ENCODE peak calls at places on chromosome 11, in ten cellular contexts. U is CD8-positive, alpha-beta T cell; Q is cardiac muscle cell; R is OCI-LY7; A is astrocyte; S is CD8-positive, alpha-beta memory T cell; K is sigmoid colon; H is dorsolateral prefrontal cortex; E is transverse colon; I is GM23248. T is an unnamed sample.
A peak's percentile ranks its signal among the peaks of the same experiment; 100 is the strongest.

GRCh38 chr11:64638017-64638664 is 47.1 kb downstream of the SLC22A12 start:
- DNase-seq in U (no peak), Q (peak; percentile 26), R (no peak), A (no peak), S (no peak), K (peak; percentile 82), H (peak; percentile 46), E (peak; percentile 70), I (peak; percentile 18), T (no peak)

GRCh38 chr11:35087648-35088047 is 51.3 kb upstream of the CD44 start:
- DNase-seq in U (no peak), Q (peak; percentile 90), R (no peak), A (peak; percentile 47), S (no peak), K (no peak), H (no peak), E (no peak), I (peak; percentile 24), T (no peak)

GRCh38 chr11:110513521-110514450 is 84.0 kb downstream of the FDX1 start:
- DNase-seq in U (no peak), Q (peak; percentile 69), R (no peak), A (no peak), S (no peak), K (no peak), H (no peak), E (no peak), I (peak; percentile 36), T (no peak)

GRCh38 chr11:67367014-67367835 is 6.2 kb downstream of the CLCF1 start:
- DNase-seq in U (no peak), Q (peak; percentile 61), R (no peak), A (no peak), S (no peak), K (no peak), H (no peak), E (peak; percentile 40), I (peak; percentile 40), T (no peak)

GRCh38 chr11:108286369-108286768 is 63.5 kb downstream of the ATM start:
- DNase-seq in U (no peak), Q (no peak), R (no peak), A (no peak), S (peak; percentile 12), K (no peak), H (no peak), E (no peak), I (no peak), T (no peak)

GRCh38 chr11:124970925-124971324 is 16.9 kb downstream of the CCDC15 start:
- DNase-seq in U (no peak), Q (peak; percentile 50), R (no peak), A (peak; percentile 6), S (no peak), K (no peak), H (no peak), E (no peak), I (peak; percentile 47), T (no peak)

GRCh38 chr11:7903940-7904339 is 27.1 kb downstream of the OR10A6 start:
- DNase-seq in U (no peak), Q (no peak), R (no peak), A (no peak), S (no peak), K (no peak), H (no peak), E (peak; percentile 21), I (no peak), T (no peak)

GRCh38 chr11:126327280-126328000 is 23.6 kb downstream of the DCPS start:
- DNase-seq in U (no peak), Q (no peak), R (no peak), A (no peak), S (no peak), K (no peak), H (no peak), E (no peak), I (no peak), T (no peak)

GRCh38 chr11:113265343-113265742 is 49.0 kb upstream of the TTC12 start:
- DNase-seq in U (no peak), Q (no peak), R (no peak), A (no peak), S (no peak), K (no peak), H (no peak), E (no peak), I (no peak), T (no peak)

GRCh38 chr11:9842923-9843322 is 179.0 kb downstream of the SWAP70 start:
- DNase-seq in U (no peak), Q (no peak), R (no peak), A (no peak), S (no peak), K (no peak), H (no peak), E (no peak), I (no peak), T (no peak)

GRCh38 chr11:20397281-20397680 is 9.8 kb downstream of the PRMT3 start:
- DNase-seq in U (peak; percentile 16), Q (peak; percentile 73), R (peak; percentile 40), A (peak; percentile 37), S (peak; percentile 23), K (no peak), H (no peak), E (no peak), I (peak; percentile 75), T (no peak)

GRCh38 chr11:116532066-116532465 is 240.7 kb downstream of the BUD13 start:
- DNase-seq in U (no peak), Q (no peak), R (no peak), A (no peak), S (no peak), K (peak; percentile 30), H (no peak), E (no peak), I (no peak), T (no peak)

GRCh38 chr11:101215069-101215468 is 85.5 kb upstream of the PGR start:
- DNase-seq in U (no peak), Q (no peak), R (no peak), A (no peak), S (no peak), K (no peak), H (no peak), E (no peak), I (no peak), T (no peak)

GRCh38 chr11:6362185-6362867 is 27.9 kb upstream of the SMPD1 start:
- DNase-seq in U (no peak), Q (no peak), R (no peak), A (no peak), S (no peak), K (no peak), H (no peak), E (no peak), I (peak; percentile 32), T (no peak)

GRCh38 chr11:100932474-100933100 is 197.0 kb downstream of the PGR start:
- DNase-seq in U (no peak), Q (peak; percentile 58), R (peak; percentile 22), A (no peak), S (no peak), K (no peak), H (no peak), E (no peak), I (peak; percentile 58), T (no peak)

GRCh38 chr11:128468106-128468505 is 119.3 kb downstream of the ETS1 start:
- DNase-seq in U (no peak), Q (no peak), R (no peak), A (no peak), S (no peak), K (no peak), H (no peak), E (no peak), I (peak; percentile 50), T (no peak)

GRCh38 chr11:128471138-128471661 is 116.2 kb downstream of the ETS1 start:
- DNase-seq in U (peak; percentile 64), Q (no peak), R (peak; percentile 96), A (no peak), S (peak; percentile 79), K (no peak), H (no peak), E (peak; percentile 52), I (no peak), T (no peak)

GRCh38 chr11:128469220-128469619 is 118.1 kb downstream of the ETS1 start:
- DNase-seq in U (no peak), Q (no peak), R (peak; percentile 97), A (no peak), S (no peak), K (no peak), H (no peak), E (peak; percentile 53), I (no peak), T (no peak)

GRCh38 chr11:128472128-128473110 is 114.9 kb downstream of the ETS1 start:
- DNase-seq in U (peak; percentile 50), Q (peak; percentile 56), R (peak; percentile 61), A (peak; percentile 65), S (peak; percentile 63), K (no peak), H (no peak), E (no peak), I (peak; percentile 67), T (no peak)

DNA sequence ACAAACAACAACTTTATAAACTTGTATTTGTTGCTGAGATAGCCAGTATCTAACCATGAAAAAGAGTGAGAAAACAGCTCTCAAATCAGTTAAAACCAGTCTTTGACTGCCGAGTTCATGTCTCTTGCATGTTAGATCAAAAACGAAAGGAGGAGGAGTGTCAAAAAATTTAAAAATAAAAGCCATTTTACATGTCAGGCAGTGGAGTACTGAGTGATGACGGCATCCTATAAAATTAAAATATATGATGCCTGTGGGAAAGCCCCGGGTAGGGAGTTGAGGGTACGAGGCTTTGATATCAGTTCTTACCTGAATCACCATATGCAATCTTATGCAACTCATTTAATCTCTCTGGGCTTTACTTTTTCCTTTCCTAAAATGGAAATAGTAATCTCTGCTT is 117.3 kb downstream of the ETS1 start:
- DNase-seq in U (no peak), Q (no peak), R (peak; percentile 44), A (no peak), S (peak; percentile 81), K (no peak), H (no peak), E (no peak), I (no peak), T (no peak)
- H3K27ac ChIP-seq in U (peak overlapping the region; percentile 68), Q (no peak overlapping the region), R (peak overlapping the region; percentile 98), A (peak overlapping the region; percentile 99), S (peak overlapping the region; percentile 56), K (peak overlapping the region; percentile 71), H (no peak overlapping the region), E (peak overlapping the region; percentile 70), I (peak overlapping the region; percentile 93), T (no peak overlapping the region)

GRCh38 chr11:122441702-122442092 is 213.8 kb upstream of the UBASH3B start:
- DNase-seq in U (no peak), Q (peak; percentile 1), R (no peak), A (no peak), S (no peak), K (no peak), H (no peak), E (no peak), I (peak; percentile 17), T (no peak)
- H3K27ac ChIP-seq in U (no peak overlapping the region), Q (no peak overlapping the region), R (no peak overlapping the region), A (no peak overlapping the region), S (no peak overlapping the region), K (peak overlapping the region; percentile 68), H (peak overlapping the region; percentile 65), E (peak overlapping the region; percentile 9), I (no peak overlapping the region), T (peak overlapping the region; percentile 86)

GRCh38 chr11:119115484-119116234 is 5.7 kb upstream of the HINFP start:
- DNase-seq in U (no peak), Q (no peak), R (no peak), A (no peak), S (peak; percentile 75), K (no peak), H (no peak), E (peak; percentile 36), I (no peak), T (no peak)
- H3K27ac ChIP-seq in U (peak overlapping the region; percentile 59), Q (no peak overlapping the region), R (no peak overlapping the region), A (no peak overlapping the region), S (peak overlapping the region; percentile 5), K (peak overlapping the region; percentile 21), H (no peak overlapping the region), E (peak overlapping the region; percentile 42), I (no peak overlapping the region), T (peak overlapping the region; percentile 68)

GRCh38 chr11:73875380-73875779 is 1.3 kb downstream of the COA4 start:
- DNase-seq in U (no peak), Q (no peak), R (no peak), A (no peak), S (no peak), K (no peak), H (no peak), E (no peak), I (no peak), T (no peak)
- H3K27ac ChIP-seq in U (peak overlapping the region; percentile 79), Q (peak overlapping the region; percentile 94), R (peak overlapping the region; percentile 92), A (no peak overlapping the region), S (peak overlapping the region; percentile 81), K (peak overlapping the region; percentile 82), H (no peak overlapping the region), E (peak overlapping the region; percentile 86), I (peak overlapping the region; percentile 81), T (no peak overlapping the region)